ENCODE peak calls at places on chromosomes 3 and 15, in seven cellular contexts. G is adrenal gland, Y is GM12892, P is ovary, R is uterus, Z is gastrocnemius medialis, V is A549. M is an unnamed sample.

GRCh38 chr3:107432013-107432515 is 54.8 kb downstream of the CCDC54 start:
- DNase-seq in G (peak), Y (no peak), P (peak), R (peak), Z (no peak), V (no peak), M (no peak)

GRCh38 chr3:126476166-126476975 is 680 bp upstream of the ZXDC start:
- DNase-seq in G (peak), Y (no peak), P (peak), R (peak), Z (peak), V (peak), M (peak)

GRCh38 chr3:73863546-73864079 is 238.9 kb upstream of the PDZRN3 start:
- DNase-seq in G (no peak), Y (no peak), P (no peak), R (no peak), Z (no peak), V (no peak), M (no peak)

GRCh38 chr3:166284994-166285393 is 447.8 kb upstream of the BCHE start:
- DNase-seq in G (no peak), Y (no peak), P (no peak), R (no peak), Z (no peak), V (no peak), M (no peak)

GRCh38 chr15:60407406-60407805 is 9.6 kb upstream of the ANXA2 start:
- DNase-seq in G (no peak), Y (no peak), P (no peak), R (no peak), Z (no peak), V (peak), M (peak)

GRCh38 chr15:73295630-73296286 is 73.0 kb downstream of the HCN4 start:
- DNase-seq in G (no peak), Y (no peak), P (no peak), R (no peak), Z (no peak), V (no peak), M (no peak)

GRCh38 chr3:159146856-159147255 is 345.0 kb downstream of the MFSD1 start:
- DNase-seq in G (no peak), Y (no peak), P (no peak), R (no peak), Z (no peak), V (no peak), M (no peak)

GRCh38 chr15:83653639-83654378 is at the start of gene ADAMTSL3:
- DNase-seq in G (peak), Y (no peak), P (peak), R (peak), Z (peak), V (peak), M (no peak)

GRCh38 chr3:39141211-39141995 is 12.0 kb downstream of the CSRNP1 start:
- DNase-seq in G (peak), Y (no peak), P (peak), R (peak), Z (peak), V (no peak), M (no peak)
- TF ChIP-seq POLR2A in G (no peak), Y (no peak), P (no peak), R (no peak), Z (no peak), V (no peak), M (no peak)

DNA sequence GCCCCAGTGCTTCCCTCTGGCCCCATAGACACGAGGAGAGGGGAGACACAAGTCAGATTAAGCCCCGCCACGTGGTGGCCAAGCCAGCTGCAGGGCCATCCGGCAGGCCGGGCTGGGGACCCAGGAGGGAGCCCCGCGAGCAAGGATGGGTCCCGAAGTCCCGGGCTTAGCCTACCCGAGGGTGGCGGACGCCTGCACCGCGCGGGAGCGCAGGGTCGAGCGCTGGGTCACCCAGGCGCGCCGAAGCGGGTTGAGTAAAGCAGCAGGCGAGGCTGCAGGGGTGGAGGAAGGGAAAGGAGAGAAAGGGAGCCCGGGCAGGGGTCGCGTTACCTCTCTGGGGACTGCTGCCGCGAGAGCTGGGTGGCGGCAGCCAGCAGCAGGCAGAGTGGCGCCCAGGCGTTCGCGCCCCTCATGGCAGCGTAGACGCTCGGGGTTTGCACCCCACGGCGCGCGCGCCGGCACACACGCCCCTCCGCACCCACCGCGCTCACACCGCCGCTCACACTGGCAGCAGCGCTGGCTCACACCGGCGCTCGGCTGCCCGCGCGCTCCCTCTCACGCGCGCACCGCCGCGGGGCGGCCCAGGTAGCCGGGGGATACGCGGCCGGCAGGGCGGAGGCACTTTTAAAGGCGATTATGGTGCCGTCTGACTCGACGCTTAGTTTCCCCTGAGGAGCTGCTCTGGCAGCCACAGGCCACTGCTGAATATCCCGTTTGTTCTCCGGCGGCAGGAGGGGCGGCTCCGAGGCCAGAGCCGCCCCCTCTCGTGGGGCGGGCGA is at the start of gene PCOLCE2:
- DNase-seq in G (no peak), Y (peak), P (peak), R (no peak), Z (no peak), V (peak), M (peak)
- TF ChIP-seq POLR2A in G (no peak), Y (no peak), P (no peak), R (no peak), Z (no peak), V (peak), M (no peak)

GRCh38 chr3:63975705-63976104 is 47.6 kb downstream of the PSMD6 start:
- DNase-seq in G (peak), Y (no peak), P (peak), R (peak), Z (peak), V (no peak), M (no peak)
- TF ChIP-seq POLR2A in G (no peak), Y (no peak), P (no peak), R (no peak), Z (no peak), V (no peak), M (no peak)

GRCh38 chr3:14132689-14133088 is 7.8 kb downstream of the TMEM43 start:
- DNase-seq in G (no peak), Y (no peak), P (no peak), R (no peak), Z (no peak), V (no peak), M (no peak)

GRCh38 chr3:14134291-14134690 is 9.4 kb downstream of the TMEM43 start:
- DNase-seq in G (no peak), Y (no peak), P (no peak), R (no peak), Z (no peak), V (no peak), M (no peak)

GRCh38 chr3:14132120-14132519 is 7.3 kb downstream of the TMEM43 start:
- DNase-seq in G (no peak), Y (no peak), P (no peak), R (no peak), Z (no peak), V (no peak), M (no peak)

GRCh38 chr3:14133876-14134275 is 9.0 kb downstream of the TMEM43 start:
- DNase-seq in G (no peak), Y (no peak), P (no peak), R (no peak), Z (no peak), V (no peak), M (no peak)

DNA sequence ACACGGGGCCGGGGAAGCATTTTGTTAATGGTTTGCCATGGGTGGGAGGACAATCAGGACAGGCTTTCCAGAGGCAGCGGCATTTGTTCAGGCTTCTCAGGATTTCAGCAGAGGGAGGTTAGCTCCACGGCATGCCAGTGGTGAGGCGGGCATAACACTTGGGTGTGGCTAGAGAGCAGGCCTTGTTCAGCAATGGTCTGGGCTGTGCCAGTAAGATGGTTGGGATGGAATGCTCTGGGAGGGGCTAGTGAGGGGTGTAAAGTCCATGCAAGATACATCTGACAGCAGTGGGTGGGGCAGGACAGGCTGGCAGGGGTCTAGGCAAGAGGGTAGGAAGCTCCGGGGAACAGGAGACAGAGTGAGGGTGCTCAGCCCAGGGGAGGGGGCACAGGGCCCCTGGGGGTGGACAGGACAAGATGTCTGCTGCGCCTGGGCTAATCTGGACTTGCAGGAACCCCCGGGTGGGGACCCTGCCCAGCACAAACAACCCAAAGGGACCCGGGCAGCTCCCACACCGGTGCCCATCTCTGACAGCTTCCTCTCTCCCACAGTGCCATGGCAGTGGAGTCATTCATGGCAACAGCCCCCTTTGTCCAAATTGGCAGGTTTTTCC is 8.4 kb downstream of the TMEM43 start:
- DNase-seq in G (no peak), Y (no peak), P (no peak), R (no peak), Z (no peak), V (no peak), M (no peak)
- TF ChIP-seq POLR2A in G (no peak), Y (no peak), P (no peak), R (no peak), Z (no peak), V (no peak), M (no peak)

GRCh38 chr15:40382580-40383456 is at the start of gene KNSTRN:
- DNase-seq in G (peak), Y (peak), P (peak), R (peak), Z (peak), V (peak), M (peak)
- TF ChIP-seq POLR2A in G (peak), Y (peak), P (no peak), R (peak), Z (peak), V (peak), M (peak)

DNA sequence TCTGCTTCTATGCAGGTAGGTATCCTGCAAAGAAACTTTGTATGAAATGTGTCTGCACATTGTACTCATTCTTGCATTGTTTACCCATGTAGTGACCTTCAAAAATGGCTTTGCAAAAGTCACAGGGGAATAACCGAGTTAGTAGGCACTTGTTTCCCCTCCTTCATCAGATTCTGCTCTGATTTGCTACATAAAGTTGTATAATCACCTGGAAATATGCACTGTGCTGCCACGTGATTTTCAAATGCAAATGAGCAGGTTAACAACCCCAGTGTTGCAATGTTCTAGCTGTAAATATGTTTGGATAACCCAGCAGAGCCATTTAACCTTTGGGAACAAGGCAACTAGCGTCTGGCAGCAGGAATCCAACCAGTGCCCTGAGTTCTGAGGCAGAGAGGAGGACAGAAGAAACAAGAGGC is at the start of gene KNG1:
- DNase-seq in G (no peak), Y (no peak), P (no peak), R (no peak), Z (no peak), V (no peak), M (no peak)
- TF ChIP-seq POLR2A in G (no peak), Y (no peak), P (no peak), R (no peak), Z (no peak), V (no peak), M (no peak)